ENCODE peak calls at places on chromosomes 5 and 9, in nine cellular contexts. One of them, this sample, is unnamed.

GRCh38 chr5:180390441-180391190 is 37.5 kb upstream of the GFPT2 start:
- DNase-seq in neuronal stem cell: no peak
- DNase-seq in H9: no peak
- DNase-seq in astrocyte of the hippocampus: no peak
- DNase-seq in Calu3: no peak
- DNase-seq in endothelial cell: no peak
- DNase-seq in SW480: peak; percentile 21
- DNase-seq in activated T-cell treated with anti-CD3 and anti-CD28 coated beads for 24 hours: no peak
- DNase-seq in MV-4-11: no peak
- DNase-seq in this sample: no peak

GRCh38 chr9:82031538-82032280 is 43.1 kb downstream of the SPATA31D1 start:
- DNase-seq in neuronal stem cell: no peak
- DNase-seq in H9: no peak
- DNase-seq in astrocyte of the hippocampus: peak; percentile 61
- DNase-seq in Calu3: peak; percentile 10
- DNase-seq in endothelial cell: no peak
- DNase-seq in SW480: peak; percentile 14
- DNase-seq in activated T-cell treated with anti-CD3 and anti-CD28 coated beads for 24 hours: no peak
- DNase-seq in MV-4-11: peak; percentile 75
- DNase-seq in this sample: no peak

GRCh38 chr5:172871561-172871960 is 37.5 kb downstream of the ERGIC1 start:
- DNase-seq in neuronal stem cell: no peak
- DNase-seq in H9: no peak
- DNase-seq in astrocyte of the hippocampus: no peak
- DNase-seq in Calu3: no peak
- DNase-seq in endothelial cell: no peak
- DNase-seq in SW480: no peak
- DNase-seq in activated T-cell treated with anti-CD3 and anti-CD28 coated beads for 24 hours: no peak
- DNase-seq in MV-4-11: no peak
- DNase-seq in this sample: no peak

GRCh38 chr5:57989378-57989777 is 470.5 kb downstream of the PLK2 start:
- DNase-seq in neuronal stem cell: no peak
- DNase-seq in H9: no peak
- DNase-seq in astrocyte of the hippocampus: peak; percentile 75
- DNase-seq in Calu3: peak; percentile 13
- DNase-seq in endothelial cell: no peak
- DNase-seq in SW480: no peak
- DNase-seq in activated T-cell treated with anti-CD3 and anti-CD28 coated beads for 24 hours: no peak
- DNase-seq in MV-4-11: no peak
- DNase-seq in this sample: no peak

GRCh38 chr5:133842846-133843725 is 125.3 kb downstream of the C5orf15 start:
- DNase-seq in neuronal stem cell: no peak
- DNase-seq in H9: no peak
- DNase-seq in astrocyte of the hippocampus: no peak
- DNase-seq in Calu3: no peak
- DNase-seq in endothelial cell: no peak
- DNase-seq in SW480: peak; percentile 53
- DNase-seq in activated T-cell treated with anti-CD3 and anti-CD28 coated beads for 24 hours: no peak
- DNase-seq in MV-4-11: no peak
- DNase-seq in this sample: no peak

GRCh38 chr5:177310757-177311173 is 933 bp downstream of the MXD3 start:
- DNase-seq in neuronal stem cell: no peak
- DNase-seq in H9: peak; percentile 59
- DNase-seq in astrocyte of the hippocampus: peak; percentile 33
- DNase-seq in Calu3: peak; percentile 46
- DNase-seq in endothelial cell: peak; percentile 43
- DNase-seq in SW480: peak; percentile 58
- DNase-seq in activated T-cell treated with anti-CD3 and anti-CD28 coated beads for 24 hours: no peak
- DNase-seq in MV-4-11: peak; percentile 66
- DNase-seq in this sample: no peak

GRCh38 chr9:134349941-134350340 is 23.7 kb downstream of the RXRA start:
- DNase-seq in neuronal stem cell: no peak
- DNase-seq in H9: no peak
- DNase-seq in astrocyte of the hippocampus: no peak
- DNase-seq in Calu3: no peak
- DNase-seq in endothelial cell: no peak
- DNase-seq in SW480: no peak
- DNase-seq in activated T-cell treated with anti-CD3 and anti-CD28 coated beads for 24 hours: no peak
- DNase-seq in MV-4-11: no peak
- DNase-seq in this sample: no peak

GRCh38 chr9:130409250-130409649 is 35.5 kb upstream of the ASS1 start:
- DNase-seq in neuronal stem cell: no peak
- DNase-seq in H9: no peak
- DNase-seq in astrocyte of the hippocampus: no peak
- DNase-seq in Calu3: no peak
- DNase-seq in endothelial cell: no peak
- DNase-seq in SW480: no peak
- DNase-seq in activated T-cell treated with anti-CD3 and anti-CD28 coated beads for 24 hours: no peak
- DNase-seq in MV-4-11: no peak
- DNase-seq in this sample: no peak

GRCh38 chr9:121362813-121363585 is 7.1 kb downstream of the STOM start:
- DNase-seq in neuronal stem cell: no peak
- DNase-seq in H9: no peak
- DNase-seq in astrocyte of the hippocampus: peak; percentile 34
- DNase-seq in Calu3: no peak
- DNase-seq in endothelial cell: no peak
- DNase-seq in SW480: no peak
- DNase-seq in activated T-cell treated with anti-CD3 and anti-CD28 coated beads for 24 hours: no peak
- DNase-seq in MV-4-11: peak; percentile 28
- DNase-seq in this sample: no peak

GRCh38 chr9:134314039-134314949 is 12.0 kb upstream of the RXRA start:
- DNase-seq in neuronal stem cell: no peak
- DNase-seq in H9: no peak
- DNase-seq in astrocyte of the hippocampus: no peak
- DNase-seq in Calu3: no peak
- DNase-seq in endothelial cell: no peak
- DNase-seq in SW480: no peak
- DNase-seq in activated T-cell treated with anti-CD3 and anti-CD28 coated beads for 24 hours: no peak
- DNase-seq in MV-4-11: no peak
- DNase-seq in this sample: no peak

GRCh38 chr9:973295-973842 is 3.1 kb upstream of the DMRT3 start:
- DNase-seq in neuronal stem cell: no peak
- DNase-seq in H9: no peak
- DNase-seq in astrocyte of the hippocampus: no peak
- DNase-seq in Calu3: no peak
- DNase-seq in endothelial cell: no peak
- DNase-seq in SW480: no peak
- DNase-seq in activated T-cell treated with anti-CD3 and anti-CD28 coated beads for 24 hours: no peak
- DNase-seq in MV-4-11: no peak
- DNase-seq in this sample: no peak

GRCh38 chr9:116151966-116152381 is 1.6 kb upstream of the PAPPA start:
- DNase-seq in neuronal stem cell: no peak
- DNase-seq in H9: no peak
- DNase-seq in astrocyte of the hippocampus: peak; percentile 65
- DNase-seq in Calu3: no peak
- DNase-seq in endothelial cell: no peak
- DNase-seq in SW480: no peak
- DNase-seq in activated T-cell treated with anti-CD3 and anti-CD28 coated beads for 24 hours: no peak
- DNase-seq in MV-4-11: no peak
- DNase-seq in this sample: no peak